ENCODE peak calls at places on chromosomes 3 and 15, in four cellular contexts. L, G, B and C are unnamed samples. For H3K36me3, the result is how much of the 10 kb centered on the place peaks cover.

GRCh38 chr3:139052802-139053600 is 8.3 kb upstream of the PRR23C start:
- DNase-seq in L (no peak), B (no peak), G (no peak), C (no peak)

GRCh38 chr3:31680072-31680870 is 147.5 kb downstream of the STT3B start:
- DNase-seq in B (no peak), L (no peak), G (peak), C (no peak)

GRCh38 chr3:42539871-42540714 is 37.6 kb downstream of the VIPR1 start:
- DNase-seq in L (no peak), G (peak), B (peak), C (peak)

GRCh38 chr15:64232400-64232799 is 69.6 kb upstream of the PPIB start:
- DNase-seq in G (no peak), B (no peak), L (no peak), C (peak)

GRCh38 chr3:61802772-61803171 is 241.4 kb downstream of the PTPRG start:
- DNase-seq in B (no peak), G (no peak), L (no peak), C (no peak)

GRCh38 chr15:41877631-41878354 is 16.1 kb downstream of the SPTBN5 start:
- DNase-seq in L (peak), B (no peak), G (peak), C (no peak)

GRCh38 chr15:45168286-45168685 is 19.5 kb downstream of the SHF start:
- DNase-seq in L (no peak), B (no peak), G (no peak), C (no peak)

GRCh38 chr3:159764211-159765024 is 224.2 kb upstream of the IL12A start:
- DNase-seq in L (peak), B (no peak), G (no peak), C (peak)

GRCh38 chr15:85137507-85138175 is 156.0 kb downstream of the PDE8A start:
- DNase-seq in L (no peak), G (no peak), B (no peak), C (no peak)

GRCh38 chr15:60344987-60345386 is 52.8 kb downstream of the ANXA2 start:
- DNase-seq in G (no peak), B (no peak), L (no peak), C (peak)

GRCh38 chr15:83515171-83515570 is 68.0 kb downstream of the SH3GL3 start:
- DNase-seq in L (no peak), B (no peak), G (no peak), C (peak)

DNA sequence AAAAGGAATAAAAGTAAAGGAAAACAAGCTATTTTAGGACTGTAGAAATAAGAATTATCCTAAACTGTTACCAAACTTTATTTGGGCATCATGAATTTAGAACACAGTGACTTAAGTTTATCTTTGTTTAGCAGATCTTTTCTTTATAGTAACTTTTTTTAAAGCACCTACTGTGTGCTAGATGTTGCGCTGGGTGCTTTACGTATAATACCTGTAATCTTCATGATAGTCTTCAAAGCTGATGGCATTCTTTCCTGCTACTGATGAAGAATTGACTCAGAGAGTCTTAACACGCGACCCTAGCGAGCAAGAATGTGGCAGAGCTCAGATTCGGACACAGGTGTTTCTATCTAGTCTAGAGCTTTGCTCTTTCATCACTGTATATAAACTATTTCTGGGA is 53.9 kb downstream of the CHD2 start:
- DNase-seq in L (no peak), G (no peak), B (no peak), C (no peak)
- H3K36me3 ChIP-seq in L (under half), G (half or more), B (half or more), C (under half)

DNA sequence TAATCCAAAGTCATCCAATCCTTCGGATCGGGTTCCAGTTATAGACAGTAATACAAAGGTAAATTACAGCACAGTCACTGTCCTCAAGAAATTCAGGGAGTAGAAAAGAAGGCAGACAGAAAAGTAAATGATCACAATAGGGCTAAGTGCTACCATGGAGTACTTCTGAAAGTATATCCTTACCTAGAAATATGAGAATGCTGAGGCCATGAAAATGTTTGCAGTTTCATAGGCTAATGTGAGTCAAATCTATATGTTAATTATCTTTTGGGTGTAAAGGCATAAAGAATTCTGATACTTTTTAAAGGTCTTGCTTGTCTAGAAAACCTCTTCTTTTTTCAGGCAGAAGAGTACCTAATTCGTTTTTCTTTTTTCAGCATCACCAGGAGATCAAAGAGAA is 29.8 kb downstream of the PBRM1 start:
- DNase-seq in G (no peak), B (no peak), L (no peak), C (no peak)
- H3K36me3 ChIP-seq in G (half or more), B (half or more), L (under half), C (under half)

GRCh38 chr3:69214241-69214640 is 91.8 kb upstream of the LMOD3 start:
- DNase-seq in L (no peak), G (no peak), B (no peak), C (peak)
- H3K36me3 ChIP-seq in L (under half), G (under half), B (under half), C (under half)

GRCh38 chr3:122989856-122990575 is 37.5 kb downstream of the SEMA5B start:
- DNase-seq in B (no peak), L (no peak), G (no peak), C (no peak)

GRCh38 chr3:122987231-122987630 is 40.3 kb downstream of the SEMA5B start:
- DNase-seq in L (no peak), G (no peak), B (no peak), C (no peak)

GRCh38 chr3:122986790-122987189 is 40.8 kb downstream of the SEMA5B start:
- DNase-seq in G (peak), B (no peak), L (no peak), C (no peak)

GRCh38 chr3:122987726-122988319 is 39.7 kb downstream of the SEMA5B start:
- DNase-seq in G (no peak), B (no peak), L (no peak), C (no peak)

GRCh38 chr3:122988507-122988906 is 39.1 kb downstream of the SEMA5B start:
- DNase-seq in L (no peak), G (no peak), B (no peak), C (no peak)
- H3K36me3 ChIP-seq in L (under half), G (under half), B (under half), C (under half)

GRCh38 chr15:69424748-69425413 is 10.7 kb downstream of the KIF23 start:
- DNase-seq in G (no peak), B (no peak), L (no peak), C (peak)

GRCh38 chr15:69422336-69422895 is 8.3 kb downstream of the KIF23 start:
- DNase-seq in G (no peak), L (no peak), B (no peak), C (peak)

GRCh38 chr15:69417581-69417980 is 3.4 kb downstream of the KIF23 start:
- DNase-seq in L (no peak), G (no peak), B (no peak), C (no peak)

GRCh38 chr15:69424001-69424400 is 9.9 kb downstream of the KIF23 start:
- DNase-seq in B (no peak), L (no peak), G (no peak), C (no peak)

GRCh38 chr15:69421498-69421897 is 7.3 kb downstream of the KIF23 start:
- DNase-seq in L (no peak), G (no peak), B (no peak), C (no peak)
- H3K36me3 ChIP-seq in L (under half), G (half or more), B (under half), C (under half)

DNA sequence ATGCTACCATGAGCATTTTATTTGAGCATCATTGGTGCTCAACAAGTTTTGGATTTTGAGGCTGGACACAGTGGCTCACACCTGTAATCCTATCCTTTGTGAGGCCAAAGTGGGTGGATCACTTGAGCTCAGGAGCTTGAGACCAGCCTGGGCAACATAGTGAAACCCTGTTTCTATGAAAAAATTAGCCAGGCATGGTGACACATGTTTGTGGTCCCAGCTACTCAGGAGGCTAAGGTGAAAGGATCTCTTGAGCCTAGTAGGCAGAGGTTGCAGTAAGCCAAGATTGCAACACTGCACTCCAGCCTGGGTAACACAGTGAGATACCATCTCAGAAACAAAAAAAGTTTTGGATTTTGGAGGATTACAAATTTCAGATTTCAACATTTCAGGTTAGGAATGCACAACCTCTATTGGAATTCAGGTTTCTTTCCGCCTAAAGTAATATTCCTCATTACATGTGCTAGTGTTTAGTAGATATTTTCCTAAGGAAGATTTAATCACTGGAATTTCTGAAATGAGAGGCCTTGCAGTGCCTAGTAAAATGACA is 27.6 kb downstream of the CNOT10 start:
- DNase-seq in B (no peak), L (no peak), G (no peak), C (no peak)
- H3K36me3 ChIP-seq in B (under half), L (under half), G (under half), C (under half)

DNA sequence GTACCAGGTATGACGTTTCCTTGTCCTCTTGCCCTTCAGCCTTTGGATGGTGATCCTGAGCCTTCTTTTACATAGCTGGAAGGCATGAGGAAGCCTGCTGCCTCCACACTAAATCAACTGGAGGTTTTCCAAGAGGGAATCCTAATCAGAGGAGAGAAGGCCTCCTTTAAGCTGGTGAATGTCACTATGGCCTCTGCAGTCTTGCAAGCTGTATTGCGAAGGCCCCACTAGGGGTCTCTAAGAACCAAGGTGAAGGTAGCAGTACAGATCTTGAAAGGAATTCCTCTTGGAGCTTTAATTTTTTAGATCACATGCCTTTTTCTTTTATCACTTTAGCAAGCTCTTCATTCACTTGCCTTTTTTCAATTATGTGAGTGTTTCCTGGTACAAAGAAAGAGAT is 119.2 kb downstream of the GHSR start:
- DNase-seq in L (no peak), B (no peak), G (peak), C (no peak)
- H3K36me3 ChIP-seq in L (under half), B (under half), G (under half), C (under half)

GRCh38 chr15:80121546-80121945 is 31.3 kb upstream of the FAH start:
- DNase-seq in G (no peak), B (no peak), L (no peak), C (peak)

GRCh38 chr15:80120636-80121035 is 32.2 kb upstream of the FAH start:
- DNase-seq in G (no peak), L (no peak), B (no peak), C (no peak)

GRCh38 chr15:80127911-80128310 is 24.9 kb upstream of the FAH start:
- DNase-seq in L (no peak), B (no peak), G (no peak), C (no peak)

GRCh38 chr15:80118956-80119355 is 33.8 kb upstream of the FAH start:
- DNase-seq in G (no peak), L (no peak), B (no peak), C (no peak)

DNA sequence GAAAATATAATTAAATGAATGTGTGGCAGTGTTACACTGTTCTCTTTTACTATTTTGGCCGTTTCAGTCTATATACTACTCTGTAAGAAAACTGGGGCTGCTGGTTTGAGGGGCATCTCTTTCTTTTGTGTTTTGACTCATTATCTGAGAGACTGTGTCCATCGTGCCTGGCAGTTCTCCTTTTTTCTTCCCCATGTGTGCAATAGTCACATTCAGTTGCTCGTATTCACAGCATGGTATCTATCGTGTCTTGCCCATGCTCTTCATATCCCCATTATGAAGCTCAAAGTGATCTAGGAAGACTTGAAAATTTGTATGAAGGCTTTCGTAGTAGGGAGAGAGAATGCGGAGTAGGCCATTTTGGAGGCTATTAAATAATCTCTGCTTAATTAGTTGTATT is 29.8 kb upstream of the FAH start:
- DNase-seq in G (no peak), L (no peak), B (no peak), C (no peak)
- H3K36me3 ChIP-seq in G (under half), L (under half), B (under half), C (under half)